ENCODE peak calls at places on chromosomes 4 and X, in four cellular contexts. One of them, this sample, is unnamed.

GRCh38 chr4:26813698-26814097 is 46.9 kb upstream of the STIM2 start:
- DNase-seq in Right ventricle myocardium superior: no peak
- DNase-seq in cardiac muscle cell: no peak
- DNase-seq in glomerular endothelial cell: no peak
- DNase-seq in this sample: no peak

GRCh38 chr4:111230265-111230664 is 607.4 kb upstream of the PITX2 start:
- DNase-seq in Right ventricle myocardium superior: no peak
- DNase-seq in glomerular endothelial cell: no peak
- DNase-seq in cardiac muscle cell: no peak
- DNase-seq in this sample: no peak

GRCh38 chr4:187046471-187046870 is 322.8 kb upstream of the FAT1 start:
- DNase-seq in glomerular endothelial cell: no peak
- DNase-seq in cardiac muscle cell: no peak
- DNase-seq in Right ventricle myocardium superior: no peak
- DNase-seq in this sample: no peak

GRCh38 chr4:15498356-15498755 is 28.7 kb downstream of the CC2D2A start:
- DNase-seq in Right ventricle myocardium superior: no peak
- DNase-seq in glomerular endothelial cell: no peak
- DNase-seq in cardiac muscle cell: no peak
- DNase-seq in this sample: no peak

GRCh38 chr4:24686866-24687672 is 102.7 kb upstream of the DHX15 start:
- DNase-seq in Right ventricle myocardium superior: no peak
- DNase-seq in cardiac muscle cell: peak; percentile 30
- DNase-seq in glomerular endothelial cell: no peak
- DNase-seq in this sample: no peak

GRCh38 chrX:39752820-39753219 is 344.9 kb downstream of the BCOR start:
- DNase-seq in cardiac muscle cell: no peak
- DNase-seq in glomerular endothelial cell: no peak
- DNase-seq in Right ventricle myocardium superior: peak; percentile 46
- DNase-seq in this sample: no peak

GRCh38 chr4:105544517-105544916 is 7.9 kb upstream of the ARHGEF38 start:
- DNase-seq in glomerular endothelial cell: no peak
- DNase-seq in cardiac muscle cell: no peak
- DNase-seq in Right ventricle myocardium superior: no peak
- DNase-seq in this sample: no peak

GRCh38 chrX:119495734-119496520 is 27.7 kb downstream of the SLC25A5 start:
- DNase-seq in Right ventricle myocardium superior: no peak
- DNase-seq in cardiac muscle cell: no peak
- DNase-seq in glomerular endothelial cell: no peak
- DNase-seq in this sample: no peak

GRCh38 chrX:57752866-57753265 is 72.8 kb upstream of the NLRP2B start:
- DNase-seq in glomerular endothelial cell: no peak
- DNase-seq in Right ventricle myocardium superior: no peak
- DNase-seq in cardiac muscle cell: no peak
- DNase-seq in this sample: no peak

GRCh38 chr4:152680988-152681731 is 1.4 kb upstream of the TMEM154 start:
- DNase-seq in cardiac muscle cell: no peak
- DNase-seq in glomerular endothelial cell: peak; percentile 62
- DNase-seq in Right ventricle myocardium superior: no peak
- DNase-seq in this sample: no peak

GRCh38 chr4:25857403-25857802 is 5.4 kb downstream of the SEL1L3 start:
- DNase-seq in glomerular endothelial cell: no peak
- DNase-seq in Right ventricle myocardium superior: no peak
- DNase-seq in cardiac muscle cell: no peak
- DNase-seq in this sample: no peak

GRCh38 chrX:8849945-8850344 is 48.8 kb upstream of the FAM9A start:
- DNase-seq in glomerular endothelial cell: no peak
- DNase-seq in cardiac muscle cell: no peak
- DNase-seq in Right ventricle myocardium superior: no peak
- DNase-seq in this sample: no peak

GRCh38 chrX:149498767-149499166 is 6.3 kb downstream of the IDS start:
- DNase-seq in cardiac muscle cell: no peak
- DNase-seq in glomerular endothelial cell: no peak
- DNase-seq in Right ventricle myocardium superior: no peak
- DNase-seq in this sample: no peak

GRCh38 chrX:15576019-15576418 is 24.7 kb downstream of the ACE2 start:
- DNase-seq in cardiac muscle cell: no peak
- DNase-seq in glomerular endothelial cell: no peak
- DNase-seq in Right ventricle myocardium superior: no peak
- DNase-seq in this sample: no peak